ENCODE peak calls at places on chromosomes 16 and 17, in four cellular contexts. One of them, this sample, is unnamed.

GRCh38 chr17:74523308-74523707 is 8.0 kb downstream of the CD300LB start:
- DNase-seq in neural progenitor cell: no peak
- DNase-seq in IMR-90: no peak
- DNase-seq in adipocyte: no peak
- DNase-seq in this sample: no peak

GRCh38 chr17:40614431-40615294 is 33.0 kb downstream of the SMARCE1 start:
- DNase-seq in neural progenitor cell: no peak
- DNase-seq in IMR-90: no peak
- DNase-seq in adipocyte: no peak
- DNase-seq in this sample: no peak

GRCh38 chr17:66549731-66550207 is 247.4 kb downstream of the PRKCA start:
- DNase-seq in neural progenitor cell: no peak
- DNase-seq in IMR-90: peak
- DNase-seq in adipocyte: peak
- DNase-seq in this sample: peak

GRCh38 chr17:33561935-33562334 is 268.8 kb upstream of the ASIC2 start:
- DNase-seq in neural progenitor cell: no peak
- DNase-seq in IMR-90: no peak
- DNase-seq in adipocyte: no peak
- DNase-seq in this sample: no peak

GRCh38 chr16:57536306-57537193 is at the start of gene CCDC102A:
- DNase-seq in neural progenitor cell: peak
- DNase-seq in IMR-90: no peak
- DNase-seq in adipocyte: peak
- DNase-seq in this sample: no peak

GRCh38 chr16:73053379-73054130 is 5.6 kb upstream of the ZFHX3 start:
- DNase-seq in neural progenitor cell: no peak
- DNase-seq in IMR-90: peak
- DNase-seq in adipocyte: no peak
- DNase-seq in this sample: peak

GRCh38 chr16:78939600-78939999 is 660.9 kb downstream of the MAF start:
- DNase-seq in neural progenitor cell: no peak
- DNase-seq in IMR-90: no peak
- DNase-seq in adipocyte: no peak
- DNase-seq in this sample: no peak

GRCh38 chr17:66715745-66716156 is 119.2 kb upstream of the CACNG5 start:
- DNase-seq in neural progenitor cell: peak
- DNase-seq in IMR-90: peak
- DNase-seq in adipocyte: peak
- DNase-seq in this sample: peak

GRCh38 chr16:11097094-11097781 is 152.9 kb downstream of the CLEC16A start:
- DNase-seq in neural progenitor cell: no peak
- DNase-seq in IMR-90: no peak
- DNase-seq in adipocyte: no peak
- DNase-seq in this sample: no peak
- H3K9ac ChIP-seq in neural progenitor cell: no peak
- H3K9ac ChIP-seq in IMR-90: no peak
- H3K9ac ChIP-seq in adipocyte: no peak
- H3K9ac ChIP-seq in this sample: no peak

DNA sequence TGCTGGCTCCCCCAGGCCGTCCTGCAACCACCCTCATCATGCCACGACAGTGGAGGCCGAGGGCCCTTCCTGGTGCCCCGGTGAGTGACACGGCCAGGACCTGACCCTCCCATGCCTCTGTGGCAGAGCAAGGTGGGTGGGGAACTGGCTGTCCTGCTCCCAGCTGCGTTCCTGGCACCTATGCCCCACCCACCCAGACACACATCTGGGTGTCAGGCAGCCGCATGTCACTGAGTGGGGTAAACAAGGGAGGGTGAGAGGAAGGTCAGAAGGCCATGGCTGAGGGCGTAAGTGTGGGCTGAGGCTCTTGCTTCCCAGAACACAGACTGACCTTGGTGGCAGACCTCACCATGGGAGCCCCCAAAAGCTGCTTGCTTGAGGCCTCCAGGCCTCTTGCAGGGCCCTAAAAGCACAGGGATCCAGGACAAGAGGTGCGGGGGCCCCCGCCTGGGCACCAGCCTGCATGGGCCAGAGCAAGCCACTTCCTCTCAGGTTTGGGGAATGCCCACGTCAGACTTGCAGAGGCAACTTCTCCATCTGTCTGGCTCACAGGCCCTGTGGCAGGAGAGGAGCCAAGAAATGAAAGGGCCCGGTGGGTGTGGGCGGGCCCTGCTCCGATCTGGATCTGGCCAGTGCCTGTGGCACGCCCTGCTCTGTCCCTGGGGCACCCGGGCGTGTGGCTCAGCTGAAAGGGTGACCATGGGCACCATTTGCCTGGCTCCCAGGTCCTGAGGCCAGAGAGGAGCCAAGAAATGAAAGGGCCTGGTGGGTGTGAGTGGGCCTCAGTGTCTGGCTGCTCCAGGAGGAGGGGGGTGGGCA is 3.9 kb upstream of the CCDC57 start:
- DNase-seq in neural progenitor cell: no peak
- DNase-seq in IMR-90: peak
- DNase-seq in adipocyte: peak
- DNase-seq in this sample: peak
- H3K9ac ChIP-seq in neural progenitor cell: no peak
- H3K9ac ChIP-seq in IMR-90: peak
- H3K9ac ChIP-seq in adipocyte: peak
- H3K9ac ChIP-seq in this sample: peak

DNA sequence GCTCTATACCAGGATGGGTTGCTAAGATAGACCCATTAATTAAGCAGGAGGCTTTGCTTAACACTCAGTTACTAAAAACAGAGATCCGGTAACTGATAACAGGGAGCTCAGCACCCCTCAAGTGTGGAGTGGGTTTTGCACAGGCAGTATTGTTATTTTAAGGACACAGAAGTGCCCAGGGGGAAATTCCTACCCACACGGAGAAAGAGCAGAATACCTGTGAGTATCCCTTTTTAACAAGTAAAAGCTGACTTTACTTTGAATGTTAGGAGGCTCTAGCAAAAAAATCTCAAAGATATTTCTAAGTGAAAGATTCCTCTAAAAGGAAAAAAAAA is 32.8 kb upstream of the HAS3 start:
- DNase-seq in neural progenitor cell: no peak
- DNase-seq in IMR-90: no peak
- DNase-seq in adipocyte: no peak
- DNase-seq in this sample: no peak
- H3K9ac ChIP-seq in neural progenitor cell: no peak
- H3K9ac ChIP-seq in IMR-90: no peak
- H3K9ac ChIP-seq in adipocyte: no peak
- H3K9ac ChIP-seq in this sample: no peak

GRCh38 chr17:6449307-6449706 is 5.1 kb downstream of the PIMREG start:
- DNase-seq in neural progenitor cell: no peak
- DNase-seq in IMR-90: no peak
- DNase-seq in adipocyte: no peak
- DNase-seq in this sample: no peak

GRCh38 chr17:6453279-6454024 is 9.2 kb downstream of the PIMREG start:
- DNase-seq in neural progenitor cell: no peak
- DNase-seq in IMR-90: no peak
- DNase-seq in adipocyte: no peak
- DNase-seq in this sample: no peak

GRCh38 chr17:6452471-6453266 is 8.4 kb downstream of the PIMREG start:
- DNase-seq in neural progenitor cell: no peak
- DNase-seq in IMR-90: no peak
- DNase-seq in adipocyte: no peak
- DNase-seq in this sample: no peak

GRCh38 chr17:6448473-6448872 is 4.2 kb downstream of the PIMREG start:
- DNase-seq in neural progenitor cell: no peak
- DNase-seq in IMR-90: no peak
- DNase-seq in adipocyte: no peak
- DNase-seq in this sample: no peak

GRCh38 chr17:6450926-6451717 is 6.9 kb downstream of the PIMREG start:
- DNase-seq in neural progenitor cell: no peak
- DNase-seq in IMR-90: no peak
- DNase-seq in adipocyte: no peak
- DNase-seq in this sample: no peak
- H3K9ac ChIP-seq in neural progenitor cell: no peak
- H3K9ac ChIP-seq in IMR-90: no peak
- H3K9ac ChIP-seq in adipocyte: no peak
- H3K9ac ChIP-seq in this sample: no peak

GRCh38 chr17:37607637-37608368 is 1.4 kb downstream of the SYNRG start:
- DNase-seq in neural progenitor cell: peak
- DNase-seq in IMR-90: no peak
- DNase-seq in adipocyte: no peak
- DNase-seq in this sample: no peak

GRCh38 chr17:37608369-37609169 is 649 bp downstream of the SYNRG start:
- DNase-seq in neural progenitor cell: peak
- DNase-seq in IMR-90: peak
- DNase-seq in adipocyte: peak
- DNase-seq in this sample: peak

GRCh38 chr17:37609170-37610040 is at the start of gene SYNRG:
- DNase-seq in neural progenitor cell: peak
- DNase-seq in IMR-90: peak
- DNase-seq in adipocyte: peak
- DNase-seq in this sample: peak

GRCh38 chr17:37605081-37605480 is 4.1 kb downstream of the SYNRG start:
- DNase-seq in neural progenitor cell: no peak
- DNase-seq in IMR-90: peak
- DNase-seq in adipocyte: peak
- DNase-seq in this sample: no peak

DNA sequence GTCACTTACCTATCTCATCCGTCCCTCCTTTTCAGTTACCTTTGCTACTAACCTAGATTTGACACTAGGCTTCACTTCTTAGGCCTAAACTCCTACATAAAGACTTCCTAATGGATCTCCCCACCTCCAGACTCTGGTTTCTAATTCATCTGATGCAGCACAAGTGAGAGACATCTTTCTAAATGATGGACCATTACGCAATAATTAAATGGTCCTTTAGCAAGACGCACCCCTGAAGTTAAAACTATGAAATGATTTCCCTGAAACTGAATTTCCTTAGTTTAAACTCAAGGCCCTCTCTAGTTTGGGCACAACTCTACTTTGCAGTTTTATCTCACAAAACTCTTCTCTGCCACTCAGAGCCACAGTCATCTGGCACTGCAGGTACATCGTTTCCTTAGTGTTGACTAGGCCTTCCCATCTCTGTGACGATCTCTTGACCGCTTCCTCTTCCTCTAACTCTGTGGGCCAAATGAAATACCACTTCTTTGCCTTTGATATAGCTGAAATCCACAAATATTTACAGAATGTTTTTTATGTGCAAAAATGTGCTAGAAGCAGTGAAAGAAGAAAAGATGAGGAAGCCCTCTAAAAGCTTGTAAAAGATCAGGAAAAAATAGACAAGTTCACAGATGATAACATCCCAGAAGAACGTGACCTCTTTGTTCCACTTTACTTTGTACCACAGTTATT is 3.3 kb downstream of the SYNRG start:
- DNase-seq in neural progenitor cell: no peak
- DNase-seq in IMR-90: no peak
- DNase-seq in adipocyte: peak
- DNase-seq in this sample: no peak
- H3K9ac ChIP-seq in neural progenitor cell: no peak
- H3K9ac ChIP-seq in IMR-90: no peak
- H3K9ac ChIP-seq in adipocyte: no peak
- H3K9ac ChIP-seq in this sample: no peak

This sample was measured in mesenchymal stem cell.